ENCODE peak calls at places on chromosomes 6 and 20, in seven cellular contexts. One of them, this sample, is unnamed.

GRCh38 chr20:48667481-48667880 is 160.3 kb downstream of the PREX1 start:
- DNase-seq in A549: no peak
- DNase-seq in colonic mucosa: no peak
- DNase-seq in mammary epithelial cell: no peak
- DNase-seq in ascending aorta: no peak
- DNase-seq in uterus: no peak
- DNase-seq in naive thymus-derived CD4-positive, alpha-beta T cell: no peak
- DNase-seq in this sample: no peak

GRCh38 chr20:40980106-40980827 is 48.4 kb upstream of the TOP1 start:
- DNase-seq in ascending aorta: no peak
- DNase-seq in A549: no peak
- DNase-seq in naive thymus-derived CD4-positive, alpha-beta T cell: no peak
- DNase-seq in colonic mucosa: no peak
- DNase-seq in uterus: no peak
- DNase-seq in mammary epithelial cell: no peak
- DNase-seq in this sample: no peak

GRCh38 chr20:63054103-63054474 is 47.3 kb upstream of the BHLHE23 start:
- DNase-seq in A549: no peak
- DNase-seq in ascending aorta: peak; percentile 12
- DNase-seq in naive thymus-derived CD4-positive, alpha-beta T cell: no peak
- DNase-seq in uterus: no peak
- DNase-seq in colonic mucosa: no peak
- DNase-seq in mammary epithelial cell: no peak
- DNase-seq in this sample: no peak

GRCh38 chr6:37077459-37078296 is 72.2 kb downstream of the FGD2 start:
- DNase-seq in mammary epithelial cell: peak; percentile 54
- DNase-seq in ascending aorta: peak; percentile 80
- DNase-seq in naive thymus-derived CD4-positive, alpha-beta T cell: no peak
- DNase-seq in A549: no peak
- DNase-seq in uterus: peak; percentile 92
- DNase-seq in colonic mucosa: peak; percentile 59
- DNase-seq in this sample: peak; percentile 98

GRCh38 chr20:1526310-1526709 is 31.2 kb downstream of the SIRPD start:
- DNase-seq in A549: no peak
- DNase-seq in mammary epithelial cell: no peak
- DNase-seq in uterus: no peak
- DNase-seq in naive thymus-derived CD4-positive, alpha-beta T cell: no peak
- DNase-seq in ascending aorta: no peak
- DNase-seq in colonic mucosa: no peak
- DNase-seq in this sample: no peak

GRCh38 chr6:32954983-32955802 is 2.3 kb upstream of the HLA-DMA start:
- DNase-seq in naive thymus-derived CD4-positive, alpha-beta T cell: peak; percentile 36
- DNase-seq in uterus: no peak
- DNase-seq in A549: no peak
- DNase-seq in ascending aorta: peak; percentile 52
- DNase-seq in mammary epithelial cell: peak; percentile 35
- DNase-seq in colonic mucosa: peak; percentile 64
- DNase-seq in this sample: peak; percentile 26

GRCh38 chr6:126267621-126268020 is 72.3 kb upstream of the CENPW start:
- DNase-seq in uterus: peak; percentile 43
- DNase-seq in colonic mucosa: no peak
- DNase-seq in naive thymus-derived CD4-positive, alpha-beta T cell: no peak
- DNase-seq in A549: no peak
- DNase-seq in mammary epithelial cell: no peak
- DNase-seq in ascending aorta: no peak
- DNase-seq in this sample: peak; percentile 5

GRCh38 chr6:162331911-162332310 is 395.7 kb downstream of the PRKN start:
- DNase-seq in mammary epithelial cell: no peak
- DNase-seq in A549: no peak
- DNase-seq in naive thymus-derived CD4-positive, alpha-beta T cell: no peak
- DNase-seq in ascending aorta: no peak
- DNase-seq in colonic mucosa: no peak
- DNase-seq in uterus: no peak
- DNase-seq in this sample: no peak

GRCh38 chr20:46119028-46119546 is 973 bp downstream of the CD40 start:
- DNase-seq in A549: no peak
- DNase-seq in mammary epithelial cell: no peak
- DNase-seq in uterus: no peak
- DNase-seq in colonic mucosa: no peak
- DNase-seq in ascending aorta: no peak
- DNase-seq in naive thymus-derived CD4-positive, alpha-beta T cell: no peak
- DNase-seq in this sample: no peak

GRCh38 chr20:397432-398237 is 10.5 kb upstream of the RBCK1 start:
- DNase-seq in mammary epithelial cell: no peak
- DNase-seq in naive thymus-derived CD4-positive, alpha-beta T cell: no peak
- DNase-seq in uterus: no peak
- DNase-seq in colonic mucosa: no peak
- DNase-seq in ascending aorta: no peak
- DNase-seq in A549: no peak
- DNase-seq in this sample: no peak

GRCh38 chr6:53956068-53956711 is 155.1 kb upstream of the MLIP start:
- DNase-seq in uterus: peak; percentile 33
- DNase-seq in mammary epithelial cell: peak; percentile 54
- DNase-seq in naive thymus-derived CD4-positive, alpha-beta T cell: no peak
- DNase-seq in ascending aorta: peak; percentile 81
- DNase-seq in A549: peak; percentile 56
- DNase-seq in colonic mucosa: peak; percentile 77
- DNase-seq in this sample: peak; percentile 84

DNA sequence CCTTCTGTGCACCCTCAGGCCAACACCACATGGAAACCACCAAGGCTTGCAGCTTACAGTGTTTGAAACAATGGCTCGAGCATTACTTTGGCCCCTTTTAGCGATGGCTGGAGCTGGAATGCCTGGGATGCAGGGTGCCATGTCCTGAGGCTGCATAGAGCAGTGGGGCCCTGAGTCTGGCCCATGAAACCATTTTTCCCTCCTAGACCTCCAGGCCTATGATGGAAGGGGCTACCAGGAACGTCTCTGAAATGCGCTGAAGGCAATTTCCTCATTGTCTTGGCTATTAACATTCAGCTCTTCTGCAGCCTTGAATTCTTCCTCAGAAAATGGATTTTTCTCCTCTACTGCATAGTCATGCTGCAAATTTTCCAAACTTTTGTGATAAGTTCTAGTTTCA is 29.9 kb upstream of the SERINC1 start:
- DNase-seq in uterus: no peak
- DNase-seq in naive thymus-derived CD4-positive, alpha-beta T cell: no peak
- DNase-seq in ascending aorta: no peak
- DNase-seq in A549: no peak
- DNase-seq in mammary epithelial cell: no peak
- DNase-seq in colonic mucosa: no peak
- DNase-seq in this sample: no peak
- H3K9me3 ChIP-seq in uterus: peaks cover 11% of the 10 kb centered on the region
- H3K9me3 ChIP-seq in naive thymus-derived CD4-positive, alpha-beta T cell: no peaks in the 10 kb centered on the region
- H3K9me3 ChIP-seq in ascending aorta: peaks cover 3% of the 10 kb centered on the region
- H3K9me3 ChIP-seq in A549: no peaks in the 10 kb centered on the region
- H3K9me3 ChIP-seq in mammary epithelial cell: peaks cover 4% of the 10 kb centered on the region
- H3K9me3 ChIP-seq in colonic mucosa: no peaks in the 10 kb centered on the region
- H3K9me3 ChIP-seq in this sample: no peaks in the 10 kb centered on the region

GRCh38 chr6:166639921-166640320 is 12.9 kb upstream of the RPS6KA2 start:
- DNase-seq in mammary epithelial cell: no peak
- DNase-seq in colonic mucosa: no peak
- DNase-seq in naive thymus-derived CD4-positive, alpha-beta T cell: no peak
- DNase-seq in A549: no peak
- DNase-seq in ascending aorta: no peak
- DNase-seq in uterus: no peak
- DNase-seq in this sample: no peak

GRCh38 chr6:166640342-166641043 is 13.4 kb upstream of the RPS6KA2 start:
- DNase-seq in naive thymus-derived CD4-positive, alpha-beta T cell: no peak
- DNase-seq in mammary epithelial cell: peak; percentile 44
- DNase-seq in colonic mucosa: no peak
- DNase-seq in uterus: no peak
- DNase-seq in A549: no peak
- DNase-seq in ascending aorta: no peak
- DNase-seq in this sample: no peak

GRCh38 chr6:166637001-166637400 is 9.9 kb upstream of the RPS6KA2 start:
- DNase-seq in naive thymus-derived CD4-positive, alpha-beta T cell: no peak
- DNase-seq in uterus: no peak
- DNase-seq in mammary epithelial cell: no peak
- DNase-seq in colonic mucosa: no peak
- DNase-seq in ascending aorta: peak; percentile 61
- DNase-seq in A549: no peak
- DNase-seq in this sample: no peak

GRCh38 chr6:166637806-166638458 is 10.9 kb upstream of the RPS6KA2 start:
- DNase-seq in colonic mucosa: no peak
- DNase-seq in A549: no peak
- DNase-seq in mammary epithelial cell: no peak
- DNase-seq in ascending aorta: peak; percentile 56
- DNase-seq in naive thymus-derived CD4-positive, alpha-beta T cell: no peak
- DNase-seq in uterus: no peak
- DNase-seq in this sample: no peak

GRCh38 chr6:166638566-166638965 is 11.5 kb upstream of the RPS6KA2 start:
- DNase-seq in colonic mucosa: no peak
- DNase-seq in ascending aorta: peak; percentile 40
- DNase-seq in uterus: no peak
- DNase-seq in A549: no peak
- DNase-seq in mammary epithelial cell: no peak
- DNase-seq in naive thymus-derived CD4-positive, alpha-beta T cell: no peak
- DNase-seq in this sample: no peak
- H3K27ac ChIP-seq in colonic mucosa: no peak overlapping the region
- H3K27ac ChIP-seq in ascending aorta: no peak overlapping the region
- H3K27ac ChIP-seq in uterus: no peak overlapping the region
- H3K27ac ChIP-seq in A549: no peak overlapping the region
- H3K27ac ChIP-seq in mammary epithelial cell: no peak overlapping the region
- H3K27ac ChIP-seq in naive thymus-derived CD4-positive, alpha-beta T cell: no peak overlapping the region
- H3K27ac ChIP-seq in this sample: no peak overlapping the region

GRCh38 chr6:142897659-142898058 is 47.3 kb downstream of the HIVEP2 start:
- DNase-seq in naive thymus-derived CD4-positive, alpha-beta T cell: no peak
- DNase-seq in A549: no peak
- DNase-seq in uterus: no peak
- DNase-seq in colonic mucosa: no peak
- DNase-seq in mammary epithelial cell: no peak
- DNase-seq in ascending aorta: no peak
- DNase-seq in this sample: no peak

GRCh38 chr6:142896732-142897131 is 48.2 kb downstream of the HIVEP2 start:
- DNase-seq in A549: no peak
- DNase-seq in naive thymus-derived CD4-positive, alpha-beta T cell: no peak
- DNase-seq in colonic mucosa: no peak
- DNase-seq in ascending aorta: no peak
- DNase-seq in mammary epithelial cell: no peak
- DNase-seq in uterus: no peak
- DNase-seq in this sample: no peak

GRCh38 chr6:142892254-142893021 is 52.5 kb downstream of the HIVEP2 start:
- DNase-seq in A549: no peak
- DNase-seq in colonic mucosa: no peak
- DNase-seq in mammary epithelial cell: no peak
- DNase-seq in ascending aorta: no peak
- DNase-seq in naive thymus-derived CD4-positive, alpha-beta T cell: no peak
- DNase-seq in uterus: no peak
- DNase-seq in this sample: no peak

GRCh38 chr6:142891454-142891853 is 53.5 kb downstream of the HIVEP2 start:
- DNase-seq in A549: no peak
- DNase-seq in mammary epithelial cell: no peak
- DNase-seq in ascending aorta: no peak
- DNase-seq in colonic mucosa: no peak
- DNase-seq in naive thymus-derived CD4-positive, alpha-beta T cell: no peak
- DNase-seq in uterus: no peak
- DNase-seq in this sample: no peak

DNA sequence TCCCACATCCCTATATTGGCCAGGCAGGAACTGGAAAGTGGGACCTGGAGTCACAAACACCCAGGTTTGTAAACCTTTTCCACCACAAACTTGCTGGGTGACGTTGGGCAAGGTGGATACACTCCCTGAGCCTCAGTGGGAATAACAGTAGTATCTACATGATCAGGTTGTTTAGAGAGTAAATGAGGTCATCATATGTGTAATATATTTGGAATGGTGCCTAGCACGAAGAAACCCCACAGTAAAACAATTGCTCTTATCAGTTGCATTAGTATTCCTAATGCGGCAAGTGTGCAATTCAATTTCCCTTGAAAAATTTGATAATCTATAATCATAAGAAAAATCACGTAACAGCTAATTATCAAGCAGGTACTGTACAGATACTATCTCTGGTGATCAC is 51.9 kb downstream of the HIVEP2 start:
- DNase-seq in mammary epithelial cell: peak; percentile 74
- DNase-seq in A549: no peak
- DNase-seq in uterus: no peak
- DNase-seq in naive thymus-derived CD4-positive, alpha-beta T cell: no peak
- DNase-seq in colonic mucosa: no peak
- DNase-seq in ascending aorta: no peak
- DNase-seq in this sample: no peak
- H3K4me1 ChIP-seq in mammary epithelial cell: peaks cover 12% of the 10 kb centered on the region
- H3K4me1 ChIP-seq in A549: peaks cover 8% of the 10 kb centered on the region
- H3K4me1 ChIP-seq in uterus: no peaks in the 10 kb centered on the region
- H3K4me1 ChIP-seq in naive thymus-derived CD4-positive, alpha-beta T cell: no peaks in the 10 kb centered on the region
- H3K4me1 ChIP-seq in colonic mucosa: no peaks in the 10 kb centered on the region
- H3K4me1 ChIP-seq in ascending aorta: no peaks in the 10 kb centered on the region
- H3K4me1 ChIP-seq in this sample: peaks cover 16% of the 10 kb centered on the region

GRCh38 chr6:22247916-22248482 is 48.8 kb downstream of the PRL start:
- DNase-seq in mammary epithelial cell: no peak
- DNase-seq in A549: no peak
- DNase-seq in ascending aorta: no peak
- DNase-seq in naive thymus-derived CD4-positive, alpha-beta T cell: no peak
- DNase-seq in uterus: no peak
- DNase-seq in colonic mucosa: no peak
- DNase-seq in this sample: no peak

GRCh38 chr6:22249646-22250045 is 47.2 kb downstream of the PRL start:
- DNase-seq in naive thymus-derived CD4-positive, alpha-beta T cell: no peak
- DNase-seq in mammary epithelial cell: no peak
- DNase-seq in A549: no peak
- DNase-seq in uterus: no peak
- DNase-seq in colonic mucosa: no peak
- DNase-seq in ascending aorta: no peak
- DNase-seq in this sample: no peak

GRCh38 chr6:22250486-22250885 is 46.4 kb downstream of the PRL start:
- DNase-seq in ascending aorta: no peak
- DNase-seq in mammary epithelial cell: no peak
- DNase-seq in A549: no peak
- DNase-seq in naive thymus-derived CD4-positive, alpha-beta T cell: no peak
- DNase-seq in colonic mucosa: no peak
- DNase-seq in uterus: no peak
- DNase-seq in this sample: no peak

GRCh38 chr6:22251331-22251730 is 45.5 kb downstream of the PRL start:
- DNase-seq in A549: no peak
- DNase-seq in naive thymus-derived CD4-positive, alpha-beta T cell: no peak
- DNase-seq in uterus: no peak
- DNase-seq in colonic mucosa: no peak
- DNase-seq in mammary epithelial cell: peak; percentile 66
- DNase-seq in ascending aorta: no peak
- DNase-seq in this sample: no peak

DNA sequence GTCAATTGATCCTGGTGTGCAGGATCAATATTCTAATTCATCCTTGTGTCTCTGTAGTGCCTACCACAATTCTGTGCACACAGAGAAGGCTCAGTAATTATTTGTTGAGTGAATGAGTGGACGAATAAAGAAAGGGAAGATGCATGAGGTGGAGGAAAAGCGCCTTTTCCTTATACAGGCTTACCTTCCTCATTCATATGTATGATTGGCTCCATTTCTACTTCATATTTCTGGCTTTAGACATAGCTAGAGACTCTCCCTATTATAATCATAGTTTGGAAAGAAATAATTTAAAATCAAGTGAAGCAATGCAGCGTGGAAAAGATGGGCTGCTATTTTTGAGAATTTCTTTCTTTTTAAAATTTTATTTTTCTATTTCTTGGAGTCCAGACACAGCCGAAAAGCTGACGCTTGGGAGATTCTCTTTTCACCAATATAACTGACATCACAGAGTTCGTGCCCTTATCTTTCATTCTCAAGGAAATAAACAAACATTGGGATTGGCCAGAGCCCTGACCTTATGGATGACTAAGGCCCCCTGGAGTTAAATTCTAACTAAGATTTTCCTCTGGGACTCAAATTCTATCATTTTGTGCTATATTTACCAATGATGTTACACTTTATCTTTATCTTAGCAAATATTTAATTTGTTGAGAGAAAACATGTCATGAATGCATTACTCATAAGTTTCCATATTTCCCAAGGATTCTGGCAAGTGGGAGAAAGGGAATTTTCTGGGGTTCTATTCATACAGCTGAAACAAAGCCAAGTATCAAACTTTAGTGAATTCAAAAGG is 48.1 kb downstream of the PRL start:
- DNase-seq in mammary epithelial cell: no peak
- DNase-seq in naive thymus-derived CD4-positive, alpha-beta T cell: no peak
- DNase-seq in uterus: no peak
- DNase-seq in A549: peak; percentile 55
- DNase-seq in ascending aorta: no peak
- DNase-seq in colonic mucosa: no peak
- DNase-seq in this sample: no peak
- H3K9me3 ChIP-seq in mammary epithelial cell: no peaks in the 10 kb centered on the region
- H3K9me3 ChIP-seq in naive thymus-derived CD4-positive, alpha-beta T cell: no peaks in the 10 kb centered on the region
- H3K9me3 ChIP-seq in uterus: no peaks in the 10 kb centered on the region
- H3K9me3 ChIP-seq in A549: no peaks in the 10 kb centered on the region
- H3K9me3 ChIP-seq in ascending aorta: no peaks in the 10 kb centered on the region
- H3K9me3 ChIP-seq in colonic mucosa: no peaks in the 10 kb centered on the region
- H3K9me3 ChIP-seq in this sample: no peaks in the 10 kb centered on the region

This sample was measured in cardiac muscle cell.